ENCODE peak calls at places on chromosome 7, in seven cellular contexts. I is HFFc6; X is heart right ventricle; C is CD8-positive, alpha-beta T cell; V is H54; A is astrocyte of the hippocampus; B is stimulated activated CD8-positive, alpha-beta memory T cell treated with anti-CD3 and anti-CD28 coated beads, Interleukin-7, amount 100 ng/mL, for 4 hours. F is an unnamed sample.

GRCh38 chr7:47326220-47326619 is 255.7 kb downstream of the TNS3 start:
- DNase-seq in I (peak), X (no peak), C (no peak), V (peak), A (peak), B (no peak), F (no peak)

GRCh38 chr7:76016191-76016947 is 22.0 kb upstream of the TMEM120A start:
- DNase-seq in I (no peak), X (no peak), C (no peak), V (no peak), A (peak), B (no peak), F (no peak)

GRCh38 chr7:33764752-33765451 is 140.4 kb upstream of the BMPER start:
- DNase-seq in I (peak), X (no peak), C (no peak), V (peak), A (peak), B (no peak), F (no peak)

GRCh38 chr7:72072901-72073300 is 339.2 kb downstream of the CALN1 start:
- DNase-seq in I (no peak), X (no peak), C (no peak), V (no peak), A (no peak), B (no peak), F (no peak)

GRCh38 chr7:5514440-5515035 is 90.9 kb upstream of the TNRC18 start:
- DNase-seq in I (no peak), X (no peak), C (no peak), V (no peak), A (no peak), B (no peak), F (no peak)

GRCh38 chr7:122425731-122426130 is 121.2 kb upstream of the FEZF1 start:
- DNase-seq in I (no peak), X (no peak), C (no peak), V (no peak), A (no peak), B (no peak), F (no peak)

GRCh38 chr7:3301831-3302618 is 973 bp downstream of the SDK1 start:
- DNase-seq in I (no peak), X (no peak), C (peak), V (no peak), A (peak), B (no peak), F (no peak)

GRCh38 chr7:143408686-143409551 is at the start of gene EPHA1:
- DNase-seq in I (no peak), X (no peak), C (peak), V (no peak), A (no peak), B (peak), F (peak)

GRCh38 chr7:98034044-98035035 is 44.3 kb upstream of the OCM2 start:
- DNase-seq in I (no peak), X (no peak), C (no peak), V (no peak), A (no peak), B (no peak), F (no peak)

GRCh38 chr7:40915061-40915460 is 780.3 kb downstream of the SUGCT start:
- DNase-seq in I (no peak), X (no peak), C (no peak), V (no peak), A (peak), B (no peak), F (no peak)

GRCh38 chr7:104231054-104232046 is 23.5 kb upstream of the ORC5 start:
- DNase-seq in I (peak), X (peak), C (peak), V (peak), A (peak), B (no peak), F (peak)

GRCh38 chr7:74043523-74043951 is 15.6 kb downstream of the ELN start:
- DNase-seq in I (peak), X (no peak), C (no peak), V (no peak), A (no peak), B (no peak), F (no peak)

F was measured in left cardiac atrium.